ENCODE peak calls at places on chromosome 19, in five cellular contexts. U, E, Q, Y and O are unnamed samples.

GRCh38 chr19:48445256-48445605 is 552 bp upstream of the GRWD1 start:
- DNase-seq in Q (no peak), Y (peak; percentile 91), U (peak; percentile 77), E (no peak), O (peak; percentile 62)

GRCh38 chr19:37706052-37706605 is 13.4 kb downstream of the ZNF607 start:
- DNase-seq in U (no peak), E (no peak), Q (no peak), Y (no peak), O (no peak)

GRCh38 chr19:19539738-19540703 is 2.0 kb downstream of the CILP2 start:
- DNase-seq in Y (peak; percentile 38), Q (peak; percentile 81), E (no peak), U (peak; percentile 57), O (peak; percentile 94)

GRCh38 chr19:44142014-44142523 is 715 bp downstream of the ZNF234 start:
- DNase-seq in Q (no peak), E (no peak), U (no peak), Y (peak; percentile 49), O (no peak)

GRCh38 chr19:45717983-45718650 is 12.6 kb downstream of the FBXO46 start:
- DNase-seq in Q (no peak), E (no peak), Y (peak; percentile 61), U (no peak), O (peak; percentile 50)

GRCh38 chr19:50444059-50444458 is 11.4 kb downstream of the MYBPC2 start:
- DNase-seq in Y (no peak), U (no peak), Q (no peak), E (no peak), O (no peak)

GRCh38 chr19:17872251-17873001 is 681 bp downstream of the SLC5A5 start:
- DNase-seq in Y (no peak), U (no peak), Q (no peak), E (no peak), O (no peak)

GRCh38 chr19:15280915-15281683 is 48.9 kb upstream of the EPHX3 start:
- DNase-seq in U (peak; percentile 95), Y (peak; percentile 88), Q (no peak), E (peak; percentile 81), O (no peak)

GRCh38 chr19:54459282-54460229 is 4.0 kb downstream of the LENG9 start:
- DNase-seq in Q (no peak), E (no peak), U (no peak), Y (no peak), O (no peak)

GRCh38 chr19:413756-414420 is 4.9 kb upstream of the C2CD4C start:
- DNase-seq in U (no peak), Y (no peak), E (no peak), Q (no peak), O (no peak)

GRCh38 chr19:36151144-36152051 is 849 bp downstream of the COX7A1 start:
- DNase-seq in E (no peak), Y (no peak), Q (no peak), U (no peak), O (peak; percentile 67)

GRCh38 chr19:36149673-36150406 is 2.4 kb downstream of the COX7A1 start:
- DNase-seq in E (no peak), Q (no peak), Y (no peak), U (no peak), O (no peak)

GRCh38 chr19:36152061-36152885 is at the start of gene COX7A1:
- DNase-seq in Q (no peak), U (peak; percentile 13), E (no peak), Y (no peak), O (no peak)

GRCh38 chr19:36150586-36150985 is 1.7 kb downstream of the COX7A1 start:
- DNase-seq in E (no peak), U (no peak), Q (no peak), Y (no peak), O (no peak)

GRCh38 chr19:36152886-36153525 is 759 bp upstream of the COX7A1 start:
- DNase-seq in Y (no peak), U (no peak), E (no peak), Q (no peak), O (no peak)
- H3K4me2 ChIP-seq in Y (no peak overlapping the region), U (no peak overlapping the region), E (no peak overlapping the region), Q (peak overlapping the region; percentile 97), O (no peak overlapping the region)

DNA sequence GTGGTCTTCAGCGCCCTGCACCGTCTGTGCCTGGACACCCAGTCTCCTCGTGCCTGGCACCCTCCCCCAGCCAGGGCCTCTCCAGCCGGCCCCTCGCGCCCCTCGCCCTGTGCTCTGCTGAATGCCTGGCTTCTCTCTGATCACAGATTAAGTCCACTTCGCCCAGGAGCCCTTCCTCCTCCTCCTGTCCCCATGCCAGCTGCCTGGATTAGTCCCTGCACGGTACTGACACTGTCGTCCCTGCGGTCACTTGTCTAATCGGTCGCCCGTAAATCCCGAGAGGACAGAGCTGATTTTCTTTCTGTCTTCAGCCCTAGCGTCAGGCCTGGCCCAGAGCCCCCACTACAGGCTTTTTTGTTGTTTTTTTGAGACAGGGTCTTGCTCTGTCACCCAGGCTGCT is 6.6 kb downstream of the THOP1 start:
- DNase-seq in U (no peak), Q (no peak), Y (no peak), E (no peak), O (no peak)
- H2BK12ac ChIP-seq in U (no peak overlapping the region), Q (no peak overlapping the region), Y (no peak overlapping the region), E (no peak overlapping the region), O (no peak overlapping the region)

GRCh38 chr19:5455367-5456129 is at the start of gene ZNRF4:
- DNase-seq in Q (no peak), U (no peak), Y (no peak), E (no peak), O (no peak)
- H3K9ac ChIP-seq in Q (no peak within 1 kb of the TSS), U (no peak within 1 kb of the TSS), Y (no peak within 1 kb of the TSS), E (peak within 1 kb of the TSS; percentile 33), O (no peak within 1 kb of the TSS)

GRCh38 chr19:47423203-47423882 is 4.0 kb upstream of the MEIS3 start:
- DNase-seq in Q (no peak), U (no peak), E (no peak), Y (no peak), O (no peak)
- H3K4me2 ChIP-seq in Q (no peak overlapping the region), U (no peak overlapping the region), E (peak overlapping the region; percentile 50), Y (no peak overlapping the region), O (no peak overlapping the region)

GRCh38 chr19:13598098-13598497 is 91.8 kb upstream of the CACNA1A start:
- DNase-seq in Y (no peak), E (no peak), U (no peak), Q (no peak), O (no peak)
- H2BK12ac ChIP-seq in Y (no peak overlapping the region), E (no peak overlapping the region), U (no peak overlapping the region), Q (no peak overlapping the region), O (no peak overlapping the region)